ENCODE peak calls at places on chromosomes 1 and 21, in ten cellular contexts. One of them, this sample, is unnamed.

GRCh38 chr1:228452194-228453021 is 34.8 kb upstream of the RNF187 start:
- DNase-seq in GM23338: no peak
- DNase-seq in HCT116: no peak
- DNase-seq in GM12891: no peak
- DNase-seq in HL-60: no peak
- DNase-seq in Panc1: no peak
- DNase-seq in prostate gland: no peak
- DNase-seq in esophagus muscularis mucosa: no peak
- DNase-seq in endothelial cell of umbilical vein: no peak
- DNase-seq in SK-N-SH: no peak
- DNase-seq in this sample: no peak

GRCh38 chr1:85801520-85801919 is 93.3 kb upstream of the ZNHIT6 start:
- DNase-seq in GM23338: no peak
- DNase-seq in HCT116: no peak
- DNase-seq in GM12891: no peak
- DNase-seq in HL-60: no peak
- DNase-seq in Panc1: peak
- DNase-seq in prostate gland: no peak
- DNase-seq in esophagus muscularis mucosa: no peak
- DNase-seq in endothelial cell of umbilical vein: no peak
- DNase-seq in SK-N-SH: no peak
- DNase-seq in this sample: no peak

GRCh38 chr1:185645201-185645640 is 89.0 kb upstream of the HMCN1 start:
- DNase-seq in GM23338: peak
- DNase-seq in HCT116: no peak
- DNase-seq in GM12891: no peak
- DNase-seq in HL-60: no peak
- DNase-seq in Panc1: no peak
- DNase-seq in prostate gland: no peak
- DNase-seq in esophagus muscularis mucosa: no peak
- DNase-seq in endothelial cell of umbilical vein: no peak
- DNase-seq in SK-N-SH: no peak
- DNase-seq in this sample: no peak

GRCh38 chr1:42936309-42937078 is 22.2 kb downstream of the SLC2A1 start:
- DNase-seq in GM23338: no peak
- DNase-seq in HCT116: peak
- DNase-seq in GM12891: no peak
- DNase-seq in HL-60: no peak
- DNase-seq in Panc1: no peak
- DNase-seq in prostate gland: no peak
- DNase-seq in esophagus muscularis mucosa: no peak
- DNase-seq in endothelial cell of umbilical vein: no peak
- DNase-seq in SK-N-SH: no peak
- DNase-seq in this sample: peak

GRCh38 chr1:172824199-172824598 is 165.3 kb downstream of the FASLG start:
- DNase-seq in GM23338: no peak
- DNase-seq in HCT116: no peak
- DNase-seq in GM12891: no peak
- DNase-seq in HL-60: peak
- DNase-seq in Panc1: no peak
- DNase-seq in prostate gland: no peak
- DNase-seq in esophagus muscularis mucosa: no peak
- DNase-seq in endothelial cell of umbilical vein: no peak
- DNase-seq in SK-N-SH: no peak
- DNase-seq in this sample: no peak

GRCh38 chr21:24411429-24411828 is 1195.9 kb downstream of the MRPL39 start:
- DNase-seq in GM23338: no peak
- DNase-seq in HCT116: no peak
- DNase-seq in GM12891: no peak
- DNase-seq in HL-60: no peak
- DNase-seq in Panc1: no peak
- DNase-seq in prostate gland: no peak
- DNase-seq in esophagus muscularis mucosa: no peak
- DNase-seq in endothelial cell of umbilical vein: no peak
- DNase-seq in SK-N-SH: no peak
- DNase-seq in this sample: no peak

GRCh38 chr21:34693192-34693810 is 24.5 kb downstream of the CLIC6 start:
- DNase-seq in GM23338: peak
- DNase-seq in HCT116: peak
- DNase-seq in GM12891: no peak
- DNase-seq in HL-60: peak
- DNase-seq in Panc1: peak
- DNase-seq in prostate gland: peak
- DNase-seq in esophagus muscularis mucosa: no peak
- DNase-seq in endothelial cell of umbilical vein: peak
- DNase-seq in SK-N-SH: peak
- DNase-seq in this sample: no peak

GRCh38 chr1:10155087-10155712 is 55.2 kb upstream of the KIF1B start:
- DNase-seq in GM23338: no peak
- DNase-seq in HCT116: no peak
- DNase-seq in GM12891: no peak
- DNase-seq in HL-60: no peak
- DNase-seq in Panc1: no peak
- DNase-seq in prostate gland: no peak
- DNase-seq in esophagus muscularis mucosa: no peak
- DNase-seq in endothelial cell of umbilical vein: no peak
- DNase-seq in SK-N-SH: no peak
- DNase-seq in this sample: no peak

GRCh38 chr1:2098301-2098698 is 48.1 kb downstream of the PRKCZ start:
- DNase-seq in GM23338: no peak
- DNase-seq in HCT116: no peak
- DNase-seq in GM12891: no peak
- DNase-seq in HL-60: no peak
- DNase-seq in Panc1: no peak
- DNase-seq in prostate gland: no peak
- DNase-seq in esophagus muscularis mucosa: no peak
- DNase-seq in endothelial cell of umbilical vein: no peak
- DNase-seq in SK-N-SH: no peak
- DNase-seq in this sample: no peak

GRCh38 chr1:2095394-2095793 is 45.2 kb downstream of the PRKCZ start:
- DNase-seq in GM23338: no peak
- DNase-seq in HCT116: no peak
- DNase-seq in GM12891: no peak
- DNase-seq in HL-60: no peak
- DNase-seq in Panc1: no peak
- DNase-seq in prostate gland: no peak
- DNase-seq in esophagus muscularis mucosa: no peak
- DNase-seq in endothelial cell of umbilical vein: no peak
- DNase-seq in SK-N-SH: no peak
- DNase-seq in this sample: no peak

GRCh38 chr1:2097386-2098300 is 47.4 kb downstream of the PRKCZ start:
- DNase-seq in GM23338: no peak
- DNase-seq in HCT116: peak
- DNase-seq in GM12891: no peak
- DNase-seq in HL-60: no peak
- DNase-seq in Panc1: no peak
- DNase-seq in prostate gland: no peak
- DNase-seq in esophagus muscularis mucosa: no peak
- DNase-seq in endothelial cell of umbilical vein: no peak
- DNase-seq in SK-N-SH: no peak
- DNase-seq in this sample: no peak

GRCh38 chr1:2093636-2094035 is 43.4 kb downstream of the PRKCZ start:
- DNase-seq in GM23338: no peak
- DNase-seq in HCT116: no peak
- DNase-seq in GM12891: no peak
- DNase-seq in HL-60: no peak
- DNase-seq in Panc1: no peak
- DNase-seq in prostate gland: no peak
- DNase-seq in esophagus muscularis mucosa: no peak
- DNase-seq in endothelial cell of umbilical vein: no peak
- DNase-seq in SK-N-SH: no peak
- DNase-seq in this sample: no peak

GRCh38 chr1:2095981-2096736 is 45.9 kb downstream of the PRKCZ start:
- DNase-seq in GM23338: no peak
- DNase-seq in HCT116: no peak
- DNase-seq in GM12891: no peak
- DNase-seq in HL-60: no peak
- DNase-seq in Panc1: no peak
- DNase-seq in prostate gland: no peak
- DNase-seq in esophagus muscularis mucosa: no peak
- DNase-seq in endothelial cell of umbilical vein: no peak
- DNase-seq in SK-N-SH: no peak
- DNase-seq in this sample: no peak
- TF ChIP-seq POLR2AphosphoS5 in GM23338: no peak
- TF ChIP-seq POLR2AphosphoS5 in HCT116: no peak
- TF ChIP-seq POLR2AphosphoS5 in GM12891: no peak
- TF ChIP-seq POLR2AphosphoS5 in HL-60: no peak
- TF ChIP-seq POLR2AphosphoS5 in Panc1: no peak
- TF ChIP-seq POLR2AphosphoS5 in prostate gland: no peak
- TF ChIP-seq POLR2AphosphoS5 in esophagus muscularis mucosa: no peak
- TF ChIP-seq POLR2AphosphoS5 in endothelial cell of umbilical vein: no peak
- TF ChIP-seq POLR2AphosphoS5 in SK-N-SH: no peak
- TF ChIP-seq POLR2AphosphoS5 in this sample: no peak

GRCh38 chr1:1068374-1069060 is 5.6 kb downstream of the RNF223 start:
- DNase-seq in GM23338: peak
- DNase-seq in HCT116: no peak
- DNase-seq in GM12891: peak
- DNase-seq in HL-60: no peak
- DNase-seq in Panc1: no peak
- DNase-seq in prostate gland: no peak
- DNase-seq in esophagus muscularis mucosa: no peak
- DNase-seq in endothelial cell of umbilical vein: no peak
- DNase-seq in SK-N-SH: no peak
- DNase-seq in this sample: peak

GRCh38 chr1:1068077-1068373 is 6.1 kb downstream of the RNF223 start:
- DNase-seq in GM23338: no peak
- DNase-seq in HCT116: no peak
- DNase-seq in GM12891: no peak
- DNase-seq in HL-60: no peak
- DNase-seq in Panc1: no peak
- DNase-seq in prostate gland: no peak
- DNase-seq in esophagus muscularis mucosa: no peak
- DNase-seq in endothelial cell of umbilical vein: no peak
- DNase-seq in SK-N-SH: no peak
- DNase-seq in this sample: no peak

GRCh38 chr1:1069711-1070676 is 4.1 kb downstream of the RNF223 start:
- DNase-seq in GM23338: no peak
- DNase-seq in HCT116: no peak
- DNase-seq in GM12891: no peak
- DNase-seq in HL-60: no peak
- DNase-seq in Panc1: no peak
- DNase-seq in prostate gland: no peak
- DNase-seq in esophagus muscularis mucosa: no peak
- DNase-seq in endothelial cell of umbilical vein: no peak
- DNase-seq in SK-N-SH: no peak
- DNase-seq in this sample: no peak

GRCh38 chr1:1067284-1068076 is 6.6 kb downstream of the RNF223 start:
- DNase-seq in GM23338: no peak
- DNase-seq in HCT116: no peak
- DNase-seq in GM12891: no peak
- DNase-seq in HL-60: no peak
- DNase-seq in Panc1: no peak
- DNase-seq in prostate gland: no peak
- DNase-seq in esophagus muscularis mucosa: no peak
- DNase-seq in endothelial cell of umbilical vein: no peak
- DNase-seq in SK-N-SH: no peak
- DNase-seq in this sample: no peak

GRCh38 chr1:1069061-1069710 is 4.9 kb downstream of the RNF223 start:
- DNase-seq in GM23338: peak
- DNase-seq in HCT116: peak
- DNase-seq in GM12891: peak
- DNase-seq in HL-60: peak
- DNase-seq in Panc1: peak
- DNase-seq in prostate gland: peak
- DNase-seq in esophagus muscularis mucosa: no peak
- DNase-seq in endothelial cell of umbilical vein: peak
- DNase-seq in SK-N-SH: peak
- DNase-seq in this sample: peak
- TF ChIP-seq POLR2AphosphoS5 in GM23338: no peak
- TF ChIP-seq POLR2AphosphoS5 in HCT116: peak
- TF ChIP-seq POLR2AphosphoS5 in GM12891: no peak
- TF ChIP-seq POLR2AphosphoS5 in HL-60: no peak
- TF ChIP-seq POLR2AphosphoS5 in Panc1: no peak
- TF ChIP-seq POLR2AphosphoS5 in prostate gland: peak
- TF ChIP-seq POLR2AphosphoS5 in esophagus muscularis mucosa: no peak
- TF ChIP-seq POLR2AphosphoS5 in endothelial cell of umbilical vein: no peak
- TF ChIP-seq POLR2AphosphoS5 in SK-N-SH: no peak
- TF ChIP-seq POLR2AphosphoS5 in this sample: no peak

GRCh38 chr1:72586023-72586685 is 303.8 kb upstream of the NEGR1 start:
- DNase-seq in GM23338: no peak
- DNase-seq in HCT116: no peak
- DNase-seq in GM12891: no peak
- DNase-seq in HL-60: no peak
- DNase-seq in Panc1: no peak
- DNase-seq in prostate gland: no peak
- DNase-seq in esophagus muscularis mucosa: no peak
- DNase-seq in endothelial cell of umbilical vein: no peak
- DNase-seq in SK-N-SH: no peak
- DNase-seq in this sample: no peak
- TF ChIP-seq POLR2AphosphoS5 in GM23338: no peak
- TF ChIP-seq POLR2AphosphoS5 in HCT116: no peak
- TF ChIP-seq POLR2AphosphoS5 in GM12891: no peak
- TF ChIP-seq POLR2AphosphoS5 in HL-60: no peak
- TF ChIP-seq POLR2AphosphoS5 in Panc1: no peak
- TF ChIP-seq POLR2AphosphoS5 in prostate gland: no peak
- TF ChIP-seq POLR2AphosphoS5 in esophagus muscularis mucosa: no peak
- TF ChIP-seq POLR2AphosphoS5 in endothelial cell of umbilical vein: no peak
- TF ChIP-seq POLR2AphosphoS5 in SK-N-SH: no peak
- TF ChIP-seq POLR2AphosphoS5 in this sample: no peak

GRCh38 chr1:200737647-200738296 is 921 bp upstream of the CAMSAP2 start:
- DNase-seq in GM23338: peak
- DNase-seq in HCT116: no peak
- DNase-seq in GM12891: no peak
- DNase-seq in HL-60: no peak
- DNase-seq in Panc1: no peak
- DNase-seq in prostate gland: no peak
- DNase-seq in esophagus muscularis mucosa: no peak
- DNase-seq in endothelial cell of umbilical vein: no peak
- DNase-seq in SK-N-SH: no peak
- DNase-seq in this sample: no peak

GRCh38 chr1:200738733-200739498 is at the start of gene CAMSAP2:
- DNase-seq in GM23338: peak
- DNase-seq in HCT116: peak
- DNase-seq in GM12891: peak
- DNase-seq in HL-60: peak
- DNase-seq in Panc1: no peak
- DNase-seq in prostate gland: peak
- DNase-seq in esophagus muscularis mucosa: peak
- DNase-seq in endothelial cell of umbilical vein: peak
- DNase-seq in SK-N-SH: peak
- DNase-seq in this sample: peak

GRCh38 chr1:200739499-200740290 is 1.0 kb downstream of the CAMSAP2 start:
- DNase-seq in GM23338: peak
- DNase-seq in HCT116: no peak
- DNase-seq in GM12891: no peak
- DNase-seq in HL-60: no peak
- DNase-seq in Panc1: no peak
- DNase-seq in prostate gland: peak
- DNase-seq in esophagus muscularis mucosa: no peak
- DNase-seq in endothelial cell of umbilical vein: peak
- DNase-seq in SK-N-SH: no peak
- DNase-seq in this sample: peak

GRCh38 chr1:200740291-200741212 is 1.9 kb downstream of the CAMSAP2 start:
- DNase-seq in GM23338: no peak
- DNase-seq in HCT116: no peak
- DNase-seq in GM12891: no peak
- DNase-seq in HL-60: no peak
- DNase-seq in Panc1: no peak
- DNase-seq in prostate gland: no peak
- DNase-seq in esophagus muscularis mucosa: no peak
- DNase-seq in endothelial cell of umbilical vein: peak
- DNase-seq in SK-N-SH: no peak
- DNase-seq in this sample: no peak

DNA sequence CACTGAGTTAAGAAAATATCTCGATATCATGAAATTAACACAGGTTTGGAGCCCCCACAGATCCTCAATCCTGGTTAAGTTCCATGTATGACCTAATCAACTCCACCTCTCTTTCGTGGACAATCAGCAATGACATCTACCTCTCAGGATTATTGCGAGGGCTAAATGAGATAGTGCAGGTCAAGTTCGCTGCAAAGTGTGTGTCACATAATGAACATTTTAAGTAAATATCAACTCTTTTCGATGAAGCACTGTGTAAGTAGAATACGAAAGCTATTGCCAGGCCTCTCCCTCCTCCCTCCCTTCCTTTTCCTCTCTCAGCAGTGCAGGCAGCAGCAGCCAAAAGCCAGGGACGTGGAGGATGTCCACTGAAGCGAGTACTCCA is 353 bp upstream of the CAMSAP2 start:
- DNase-seq in GM23338: no peak
- DNase-seq in HCT116: no peak
- DNase-seq in GM12891: no peak
- DNase-seq in HL-60: no peak
- DNase-seq in Panc1: no peak
- DNase-seq in prostate gland: no peak
- DNase-seq in esophagus muscularis mucosa: no peak
- DNase-seq in endothelial cell of umbilical vein: peak
- DNase-seq in SK-N-SH: no peak
- DNase-seq in this sample: no peak
- TF ChIP-seq POLR2AphosphoS5 in GM23338: peak
- TF ChIP-seq POLR2AphosphoS5 in HCT116: no peak
- TF ChIP-seq POLR2AphosphoS5 in GM12891: no peak
- TF ChIP-seq POLR2AphosphoS5 in HL-60: no peak
- TF ChIP-seq POLR2AphosphoS5 in Panc1: no peak
- TF ChIP-seq POLR2AphosphoS5 in prostate gland: no peak
- TF ChIP-seq POLR2AphosphoS5 in esophagus muscularis mucosa: no peak
- TF ChIP-seq POLR2AphosphoS5 in endothelial cell of umbilical vein: no peak
- TF ChIP-seq POLR2AphosphoS5 in SK-N-SH: peak
- TF ChIP-seq POLR2AphosphoS5 in this sample: no peak

This sample was measured in breast epithelium.